ENCODE peak calls at places on chromosome 16, in eight cellular contexts. K, A, R, H, W, V, I and Z are unnamed samples.

GRCh38 chr16:16083421-16084156 is 134.2 kb downstream of the ABCC1 start:
- DNase-seq in K (peak), R (no peak), I (no peak), W (peak), V (no peak), A (no peak), H (no peak), Z (no peak)

GRCh38 chr16:23716484-23716883 is 3.5 kb upstream of the ERN2 start:
- DNase-seq in H (no peak), V (no peak), K (no peak), A (no peak), I (no peak), W (no peak), R (no peak), Z (no peak)

GRCh38 chr16:87352818-87353217 is 30.8 kb downstream of the FBXO31 start:
- DNase-seq in W (no peak), K (no peak), R (no peak), V (no peak), H (no peak), I (no peak), A (no peak), Z (no peak)

GRCh38 chr16:20946015-20946629 is 45.6 kb downstream of the LYRM1 start:
- DNase-seq in H (no peak), W (no peak), R (no peak), K (no peak), I (no peak), V (no peak), A (no peak), Z (no peak)

GRCh38 chr16:88510091-88510719 is 57.1 kb downstream of the ZFPM1 start:
- DNase-seq in I (no peak), H (no peak), K (no peak), V (no peak), W (peak), A (no peak), R (no peak), Z (no peak)

GRCh38 chr16:4233431-4233830 is 8.4 kb downstream of the SRL start:
- DNase-seq in R (no peak), K (peak), V (no peak), W (no peak), A (no peak), H (no peak), I (no peak), Z (no peak)

GRCh38 chr16:67449739-67450138 is 18.8 kb downstream of the HSD11B2 start:
- DNase-seq in W (no peak), H (peak), A (no peak), K (no peak), I (no peak), R (no peak), V (no peak), Z (no peak)

GRCh38 chr16:11224894-11225676 is 30.9 kb downstream of the SOCS1 start:
- DNase-seq in K (peak), I (no peak), V (no peak), H (peak), W (no peak), A (peak), R (peak), Z (no peak)

GRCh38 chr16:77207029-77207428 is 7.8 kb downstream of the SYCE1L start:
- DNase-seq in H (no peak), K (no peak), W (no peak), V (no peak), A (no peak), I (no peak), R (no peak), Z (no peak)

GRCh38 chr16:64865037-64865696 is 256.7 kb downstream of the CDH11 start:
- DNase-seq in A (no peak), H (no peak), I (no peak), R (no peak), W (no peak), K (peak), V (no peak), Z (no peak)

GRCh38 chr16:66152841-66153525 is 213.5 kb upstream of the CDH5 start:
- DNase-seq in V (no peak), K (peak), H (no peak), A (no peak), W (no peak), R (no peak), I (no peak), Z (no peak)

GRCh38 chr16:85465328-85466307 is 147.5 kb upstream of the GSE1 start:
- DNase-seq in V (no peak), K (peak), R (no peak), W (peak), H (no peak), A (no peak), I (peak), Z (no peak)

GRCh38 chr16:78563905-78564304 is 464.5 kb downstream of the WWOX start:
- DNase-seq in R (no peak), V (no peak), H (no peak), I (no peak), K (no peak), W (peak), A (no peak), Z (no peak)

GRCh38 chr16:22751685-22752084 is 62.3 kb upstream of the HS3ST2 start:
- DNase-seq in W (no peak), V (no peak), K (no peak), A (no peak), R (no peak), H (no peak), I (no peak), Z (no peak)

GRCh38 chr16:16143941-16144340 is 79.4 kb downstream of the ABCC6 start:
- DNase-seq in W (no peak), A (no peak), V (no peak), H (no peak), K (no peak), I (no peak), R (no peak), Z (no peak)

GRCh38 chr16:51376080-51376479 is 225.0 kb upstream of the SALL1 start:
- DNase-seq in R (no peak), A (no peak), K (no peak), I (no peak), H (no peak), W (no peak), V (no peak), Z (no peak)

GRCh38 chr16:27220991-27221390 is 17.7 kb downstream of the KDM8 start:
- DNase-seq in A (no peak), R (no peak), V (no peak), K (no peak), W (no peak), H (no peak), I (no peak), Z (no peak)

GRCh38 chr16:70331588-70332358 is 14.9 kb upstream of the DDX19A start:
- DNase-seq in R (no peak), W (peak), H (no peak), A (no peak), I (no peak), V (no peak), K (no peak), Z (peak)

GRCh38 chr16:26204138-26204537 is 512.4 kb downstream of the HS3ST4 start:
- DNase-seq in H (no peak), I (no peak), A (no peak), W (no peak), R (no peak), V (no peak), K (no peak), Z (no peak)

GRCh38 chr16:84303023-84303422 is 8.3 kb downstream of the WFDC1 start:
- DNase-seq in V (no peak), R (no peak), I (peak), K (peak), H (no peak), W (no peak), A (no peak), Z (no peak)

GRCh38 chr16:73067671-73068545 is 20.0 kb upstream of the ZFHX3 start:
- DNase-seq in V (no peak), I (no peak), H (no peak), W (no peak), R (no peak), K (no peak), A (no peak), Z (no peak)

GRCh38 chr16:85253127-85253941 is 141.1 kb upstream of the CIBAR2 start:
- DNase-seq in R (no peak), I (peak), K (peak), W (peak), H (peak), V (peak), A (no peak), Z (peak)

GRCh38 chr16:56225013-56225742 is 33.9 kb downstream of the GNAO1 start:
- DNase-seq in I (no peak), V (no peak), R (no peak), W (no peak), K (no peak), A (no peak), H (no peak), Z (no peak)

GRCh38 chr16:3732171-3732570 is 14.8 kb upstream of the TRAP1 start:
- DNase-seq in R (no peak), A (no peak), H (no peak), V (no peak), I (no peak), K (no peak), W (no peak), Z (no peak)

GRCh38 chr16:28543072-28543471 is 4.3 kb upstream of the NUPR1 start:
- DNase-seq in A (no peak), R (no peak), K (no peak), V (no peak), I (no peak), W (peak), H (peak), Z (no peak)

GRCh38 chr16:58651965-58652348 is 22.3 kb upstream of the CNOT1 start:
- DNase-seq in K (peak), R (no peak), W (peak), V (no peak), H (no peak), I (no peak), A (no peak), Z (no peak)

GRCh38 chr16:70163596-70163995 is 10.0 kb upstream of the CLEC18C start:
- DNase-seq in A (no peak), W (no peak), I (no peak), K (no peak), H (no peak), V (no peak), R (no peak), Z (no peak)

GRCh38 chr16:77652399-77652798 is 69.9 kb upstream of the NUDT7 start:
- DNase-seq in A (no peak), R (no peak), V (no peak), K (no peak), W (no peak), H (no peak), I (no peak), Z (no peak)

GRCh38 chr16:8905795-8906591 is 23.8 kb downstream of the LITAFD start:
- DNase-seq in V (no peak), R (no peak), H (no peak), W (no peak), A (no peak), K (no peak), I (no peak), Z (peak)
- TF ChIP-seq CTCF in V (peak), R (no peak), H (no peak), W (peak), A (no peak), K (no peak), I (peak), Z (peak)

DNA sequence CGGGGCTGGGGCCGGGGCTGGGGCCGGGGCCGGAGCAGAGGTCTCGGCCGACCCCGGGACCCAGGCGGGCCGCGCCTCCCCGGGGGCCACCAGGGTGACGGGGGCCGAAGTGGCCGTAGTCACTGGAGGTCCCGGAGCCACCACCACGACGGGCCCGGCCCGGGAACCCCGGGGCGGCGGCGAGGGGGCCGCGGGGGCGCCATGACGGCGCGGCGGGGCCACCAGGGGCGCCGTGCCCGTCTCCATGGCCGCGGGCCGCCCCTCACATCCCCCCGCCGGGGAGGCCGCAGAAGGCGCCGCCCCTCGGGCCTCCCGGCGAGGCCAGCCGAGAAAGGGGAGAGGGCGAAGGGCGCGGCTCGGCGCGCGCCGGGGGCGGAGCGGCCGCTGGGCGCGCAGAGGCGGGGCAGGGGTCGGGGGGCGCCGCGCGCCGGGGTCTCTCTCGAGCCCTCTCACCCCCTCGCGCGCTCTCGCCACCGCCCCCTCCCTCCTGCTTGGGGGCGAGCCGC is 303 bp downstream of the TBC1D10B start:
- DNase-seq in I (no peak), R (no peak), H (no peak), A (no peak), K (no peak), W (no peak), V (no peak), Z (no peak)
- TF ChIP-seq CTCF in I (no peak), R (no peak), H (peak), A (peak), K (peak), W (no peak), V (no peak), Z (no peak)

DNA sequence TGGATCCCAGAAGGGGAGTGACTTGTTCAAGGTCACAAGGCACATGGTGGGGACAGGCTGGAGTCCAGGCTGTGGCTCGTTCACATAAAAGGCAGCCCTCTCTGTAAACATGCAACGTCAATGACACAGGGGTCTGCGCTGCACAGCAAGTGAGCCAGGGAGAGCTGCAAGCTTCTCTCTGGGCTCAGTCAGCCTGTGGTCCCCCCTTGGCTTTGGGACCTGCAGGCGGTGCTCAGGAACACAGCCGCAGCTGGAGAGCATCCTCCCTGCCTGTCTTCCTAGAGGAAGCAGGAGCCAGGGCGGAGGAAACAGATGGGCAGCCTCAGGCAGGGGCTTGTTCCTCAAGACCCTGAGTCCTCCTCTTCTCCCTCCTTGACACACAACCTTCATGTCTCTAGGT is 227.9 kb downstream of the C16orf78 start:
- DNase-seq in V (peak), A (no peak), W (no peak), I (no peak), K (no peak), R (no peak), H (no peak), Z (no peak)
- TF ChIP-seq CTCF in V (no peak), A (no peak), W (no peak), I (no peak), K (no peak), R (no peak), H (no peak), Z (no peak)

GRCh38 chr16:1298406-1298805 is 11.0 kb upstream of the UBE2I start:
- DNase-seq in H (no peak), R (no peak), I (no peak), W (no peak), V (no peak), K (no peak), A (no peak), Z (no peak)
- TF ChIP-seq CTCF in H (no peak), R (no peak), I (no peak), W (no peak), V (no peak), K (no peak), A (no peak), Z (no peak)